ENCODE peak calls at places on chromosomes 12 and 14, in eight cellular contexts. One of them, this sample, is unnamed.

GRCh38 chr12:6605425-6606330 is 1.5 kb downstream of the CHD4 start:
- DNase-seq in heart right ventricle: peak
- DNase-seq in astrocyte of the spinal cord: peak
- DNase-seq in lower lobe of right lung: no peak
- DNase-seq in foreskin fibroblast: peak
- DNase-seq in kidney epithelial cell: no peak
- DNase-seq in left ventricle myocardium inferior: peak
- DNase-seq in adrenal gland: peak
- DNase-seq in this sample: peak

GRCh38 chr12:116381744-116382455 is 104.4 kb upstream of the MED13L start:
- DNase-seq in astrocyte of the spinal cord: peak
- DNase-seq in left ventricle myocardium inferior: no peak
- DNase-seq in foreskin fibroblast: peak
- DNase-seq in heart right ventricle: no peak
- DNase-seq in kidney epithelial cell: peak
- DNase-seq in adrenal gland: no peak
- DNase-seq in lower lobe of right lung: no peak
- DNase-seq in this sample: peak

GRCh38 chr14:100741956-100742355 is 15.3 kb downstream of the DLK1 start:
- DNase-seq in heart right ventricle: no peak
- DNase-seq in kidney epithelial cell: no peak
- DNase-seq in left ventricle myocardium inferior: no peak
- DNase-seq in foreskin fibroblast: no peak
- DNase-seq in astrocyte of the spinal cord: peak
- DNase-seq in lower lobe of right lung: no peak
- DNase-seq in adrenal gland: no peak
- DNase-seq in this sample: no peak

GRCh38 chr12:11307143-11307542 is 3.1 kb downstream of the PRB4 start:
- DNase-seq in adrenal gland: no peak
- DNase-seq in astrocyte of the spinal cord: peak
- DNase-seq in foreskin fibroblast: peak
- DNase-seq in heart right ventricle: no peak
- DNase-seq in left ventricle myocardium inferior: no peak
- DNase-seq in lower lobe of right lung: no peak
- DNase-seq in kidney epithelial cell: no peak
- DNase-seq in this sample: no peak

GRCh38 chr12:106296179-106296877 is 6.2 kb upstream of the TCP11L2 start:
- DNase-seq in kidney epithelial cell: no peak
- DNase-seq in lower lobe of right lung: no peak
- DNase-seq in foreskin fibroblast: peak
- DNase-seq in heart right ventricle: no peak
- DNase-seq in left ventricle myocardium inferior: no peak
- DNase-seq in astrocyte of the spinal cord: peak
- DNase-seq in adrenal gland: peak
- DNase-seq in this sample: peak

GRCh38 chr14:93234798-93235197 is 27.7 kb downstream of the UBR7 start:
- DNase-seq in adrenal gland: peak
- DNase-seq in astrocyte of the spinal cord: peak
- DNase-seq in heart right ventricle: no peak
- DNase-seq in foreskin fibroblast: peak
- DNase-seq in left ventricle myocardium inferior: no peak
- DNase-seq in kidney epithelial cell: peak
- DNase-seq in lower lobe of right lung: no peak
- DNase-seq in this sample: peak

GRCh38 chr12:121893901-121894540 is 5.4 kb downstream of the PSMD9 start:
- DNase-seq in left ventricle myocardium inferior: no peak
- DNase-seq in kidney epithelial cell: no peak
- DNase-seq in astrocyte of the spinal cord: peak
- DNase-seq in foreskin fibroblast: peak
- DNase-seq in heart right ventricle: no peak
- DNase-seq in adrenal gland: peak
- DNase-seq in lower lobe of right lung: no peak
- DNase-seq in this sample: peak

GRCh38 chr12:32331133-32331532 is 68.2 kb upstream of the FGD4 start:
- DNase-seq in foreskin fibroblast: peak
- DNase-seq in left ventricle myocardium inferior: no peak
- DNase-seq in heart right ventricle: no peak
- DNase-seq in kidney epithelial cell: no peak
- DNase-seq in lower lobe of right lung: no peak
- DNase-seq in astrocyte of the spinal cord: no peak
- DNase-seq in adrenal gland: no peak
- DNase-seq in this sample: peak

GRCh38 chr14:65937079-65937803 is 524.7 kb downstream of the FUT8 start:
- DNase-seq in foreskin fibroblast: no peak
- DNase-seq in heart right ventricle: no peak
- DNase-seq in lower lobe of right lung: no peak
- DNase-seq in kidney epithelial cell: no peak
- DNase-seq in adrenal gland: no peak
- DNase-seq in astrocyte of the spinal cord: no peak
- DNase-seq in left ventricle myocardium inferior: no peak
- DNase-seq in this sample: no peak

GRCh38 chr12:666766-667308 is 3.6 kb upstream of the NINJ2 start:
- DNase-seq in kidney epithelial cell: no peak
- DNase-seq in heart right ventricle: no peak
- DNase-seq in foreskin fibroblast: peak
- DNase-seq in adrenal gland: no peak
- DNase-seq in astrocyte of the spinal cord: peak
- DNase-seq in lower lobe of right lung: no peak
- DNase-seq in left ventricle myocardium inferior: no peak
- DNase-seq in this sample: no peak

GRCh38 chr14:61653507-61653906 is 41.8 kb upstream of the HIF1A start:
- DNase-seq in adrenal gland: peak
- DNase-seq in kidney epithelial cell: no peak
- DNase-seq in lower lobe of right lung: no peak
- DNase-seq in heart right ventricle: peak
- DNase-seq in left ventricle myocardium inferior: no peak
- DNase-seq in astrocyte of the spinal cord: peak
- DNase-seq in foreskin fibroblast: peak
- DNase-seq in this sample: peak

GRCh38 chr12:40618621-40619020 is 73.6 kb upstream of the CNTN1 start:
- DNase-seq in astrocyte of the spinal cord: no peak
- DNase-seq in left ventricle myocardium inferior: no peak
- DNase-seq in foreskin fibroblast: peak
- DNase-seq in lower lobe of right lung: no peak
- DNase-seq in kidney epithelial cell: no peak
- DNase-seq in heart right ventricle: no peak
- DNase-seq in adrenal gland: no peak
- DNase-seq in this sample: no peak

GRCh38 chr12:74914378-74914777 is 295.3 kb downstream of the KCNC2 start:
- DNase-seq in lower lobe of right lung: no peak
- DNase-seq in heart right ventricle: no peak
- DNase-seq in kidney epithelial cell: no peak
- DNase-seq in astrocyte of the spinal cord: no peak
- DNase-seq in left ventricle myocardium inferior: no peak
- DNase-seq in foreskin fibroblast: no peak
- DNase-seq in adrenal gland: no peak
- DNase-seq in this sample: no peak

GRCh38 chr14:74400919-74401503 is 25.0 kb downstream of the SYNDIG1L start:
- DNase-seq in left ventricle myocardium inferior: no peak
- DNase-seq in foreskin fibroblast: no peak
- DNase-seq in lower lobe of right lung: no peak
- DNase-seq in kidney epithelial cell: no peak
- DNase-seq in astrocyte of the spinal cord: no peak
- DNase-seq in adrenal gland: no peak
- DNase-seq in heart right ventricle: no peak
- DNase-seq in this sample: no peak

GRCh38 chr14:87869619-87870583 is 123.1 kb downstream of the GALC start:
- DNase-seq in lower lobe of right lung: no peak
- DNase-seq in astrocyte of the spinal cord: peak
- DNase-seq in heart right ventricle: no peak
- DNase-seq in left ventricle myocardium inferior: no peak
- DNase-seq in kidney epithelial cell: peak
- DNase-seq in adrenal gland: no peak
- DNase-seq in foreskin fibroblast: peak
- DNase-seq in this sample: peak

GRCh38 chr12:50786498-50787231 is 22.8 kb downstream of the ATF1 start:
- DNase-seq in foreskin fibroblast: peak
- DNase-seq in kidney epithelial cell: peak
- DNase-seq in lower lobe of right lung: no peak
- DNase-seq in astrocyte of the spinal cord: peak
- DNase-seq in adrenal gland: no peak
- DNase-seq in left ventricle myocardium inferior: no peak
- DNase-seq in heart right ventricle: no peak
- DNase-seq in this sample: peak

DNA sequence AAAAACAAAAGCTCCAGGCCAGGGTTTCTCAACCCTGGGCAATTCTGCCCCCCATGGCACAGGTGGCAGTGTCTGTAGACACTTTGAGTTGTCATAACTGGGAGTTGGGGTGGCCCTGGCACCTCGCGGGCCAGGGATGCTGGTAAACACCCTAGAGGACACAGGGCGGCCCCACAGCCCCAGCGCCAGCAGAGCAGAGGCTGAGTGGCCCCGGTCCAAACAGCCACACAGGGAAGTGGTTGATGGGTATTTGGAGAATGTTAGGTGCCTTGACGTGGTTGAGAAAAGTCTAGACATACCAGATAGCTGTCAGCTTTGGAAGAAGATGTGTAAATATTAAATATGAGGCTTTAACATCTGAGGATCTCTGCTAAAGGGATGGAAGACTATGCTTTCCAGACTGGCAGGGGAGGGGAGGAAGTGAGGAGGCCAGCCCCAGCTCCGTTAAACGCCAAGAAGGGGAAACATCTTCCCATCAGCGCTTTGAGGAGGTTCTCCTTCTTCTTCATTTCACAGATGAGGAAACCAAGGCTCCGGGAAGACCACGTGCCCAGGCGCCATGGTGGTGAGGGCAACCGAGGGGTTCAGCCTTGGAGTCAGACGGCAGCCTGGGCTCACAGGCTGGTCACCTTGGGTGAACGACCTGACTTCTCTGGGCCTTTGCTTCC is 103.7 kb downstream of the SCARB1 start:
- DNase-seq in heart right ventricle: no peak
- DNase-seq in foreskin fibroblast: no peak
- DNase-seq in adrenal gland: no peak
- DNase-seq in lower lobe of right lung: peak
- DNase-seq in left ventricle myocardium inferior: peak
- DNase-seq in kidney epithelial cell: no peak
- DNase-seq in astrocyte of the spinal cord: no peak
- DNase-seq in this sample: no peak
- TF ChIP-seq CTCF in heart right ventricle: no peak
- TF ChIP-seq CTCF in foreskin fibroblast: no peak
- TF ChIP-seq CTCF in adrenal gland: no peak
- TF ChIP-seq CTCF in lower lobe of right lung: no peak
- TF ChIP-seq CTCF in left ventricle myocardium inferior: no peak
- TF ChIP-seq CTCF in kidney epithelial cell: no peak
- TF ChIP-seq CTCF in astrocyte of the spinal cord: no peak
- TF ChIP-seq CTCF in this sample: no peak

DNA sequence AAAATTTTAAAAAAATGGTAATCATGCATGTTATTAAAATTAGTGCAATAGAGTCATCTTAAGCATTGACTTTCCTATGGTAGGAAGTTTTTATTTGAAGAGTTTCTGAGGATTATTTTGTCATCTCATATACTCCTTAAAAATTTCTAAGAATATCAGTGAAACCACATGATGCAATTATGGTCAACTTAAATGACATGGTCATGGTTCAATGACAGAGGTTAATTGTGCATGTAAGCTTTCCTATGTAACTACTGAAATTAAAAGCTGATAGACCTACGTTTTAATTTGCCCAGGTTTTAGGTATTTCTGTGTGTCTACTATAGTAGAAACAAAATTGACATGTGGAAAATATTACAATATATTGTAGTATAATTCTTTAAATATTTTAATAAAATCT is 21.0 kb upstream of the LMO3 start:
- DNase-seq in lower lobe of right lung: no peak
- DNase-seq in kidney epithelial cell: no peak
- DNase-seq in heart right ventricle: no peak
- DNase-seq in foreskin fibroblast: no peak
- DNase-seq in adrenal gland: no peak
- DNase-seq in left ventricle myocardium inferior: no peak
- DNase-seq in astrocyte of the spinal cord: no peak
- DNase-seq in this sample: no peak
- H3K4me3 ChIP-seq in lower lobe of right lung: no peak
- H3K4me3 ChIP-seq in kidney epithelial cell: no peak
- H3K4me3 ChIP-seq in heart right ventricle: no peak
- H3K4me3 ChIP-seq in foreskin fibroblast: no peak
- H3K4me3 ChIP-seq in adrenal gland: no peak
- H3K4me3 ChIP-seq in left ventricle myocardium inferior: no peak
- H3K4me3 ChIP-seq in astrocyte of the spinal cord: no peak
- H3K4me3 ChIP-seq in this sample: no peak

GRCh38 chr12:95943231-95943842 is at the start of gene AMDHD1:
- DNase-seq in lower lobe of right lung: peak
- DNase-seq in left ventricle myocardium inferior: peak
- DNase-seq in kidney epithelial cell: no peak
- DNase-seq in heart right ventricle: peak
- DNase-seq in adrenal gland: peak
- DNase-seq in foreskin fibroblast: peak
- DNase-seq in astrocyte of the spinal cord: peak
- DNase-seq in this sample: peak
- TF ChIP-seq CTCF in lower lobe of right lung: peak
- TF ChIP-seq CTCF in left ventricle myocardium inferior: peak
- TF ChIP-seq CTCF in kidney epithelial cell: no peak
- TF ChIP-seq CTCF in heart right ventricle: peak
- TF ChIP-seq CTCF in adrenal gland: peak
- TF ChIP-seq CTCF in foreskin fibroblast: peak
- TF ChIP-seq CTCF in astrocyte of the spinal cord: no peak
- TF ChIP-seq CTCF in this sample: peak

GRCh38 chr14:37597538-37598084 is 2.2 kb downstream of the TTC6 start:
- DNase-seq in adrenal gland: no peak
- DNase-seq in left ventricle myocardium inferior: no peak
- DNase-seq in kidney epithelial cell: no peak
- DNase-seq in lower lobe of right lung: no peak
- DNase-seq in astrocyte of the spinal cord: no peak
- DNase-seq in foreskin fibroblast: peak
- DNase-seq in heart right ventricle: no peak
- DNase-seq in this sample: no peak
- H3K4me3 ChIP-seq in adrenal gland: no peak
- H3K4me3 ChIP-seq in left ventricle myocardium inferior: peak
- H3K4me3 ChIP-seq in kidney epithelial cell: no peak
- H3K4me3 ChIP-seq in lower lobe of right lung: peak
- H3K4me3 ChIP-seq in astrocyte of the spinal cord: no peak
- H3K4me3 ChIP-seq in foreskin fibroblast: no peak
- H3K4me3 ChIP-seq in heart right ventricle: no peak
- H3K4me3 ChIP-seq in this sample: no peak

GRCh38 chr12:42749239-42749638 is 159.7 kb upstream of the PRICKLE1 start:
- DNase-seq in lower lobe of right lung: no peak
- DNase-seq in astrocyte of the spinal cord: no peak
- DNase-seq in heart right ventricle: no peak
- DNase-seq in foreskin fibroblast: no peak
- DNase-seq in left ventricle myocardium inferior: no peak
- DNase-seq in adrenal gland: no peak
- DNase-seq in kidney epithelial cell: no peak
- DNase-seq in this sample: no peak

GRCh38 chr12:42744539-42745156 is 155.1 kb upstream of the PRICKLE1 start:
- DNase-seq in foreskin fibroblast: peak
- DNase-seq in kidney epithelial cell: no peak
- DNase-seq in left ventricle myocardium inferior: no peak
- DNase-seq in astrocyte of the spinal cord: no peak
- DNase-seq in lower lobe of right lung: no peak
- DNase-seq in adrenal gland: no peak
- DNase-seq in heart right ventricle: no peak
- DNase-seq in this sample: peak

DNA sequence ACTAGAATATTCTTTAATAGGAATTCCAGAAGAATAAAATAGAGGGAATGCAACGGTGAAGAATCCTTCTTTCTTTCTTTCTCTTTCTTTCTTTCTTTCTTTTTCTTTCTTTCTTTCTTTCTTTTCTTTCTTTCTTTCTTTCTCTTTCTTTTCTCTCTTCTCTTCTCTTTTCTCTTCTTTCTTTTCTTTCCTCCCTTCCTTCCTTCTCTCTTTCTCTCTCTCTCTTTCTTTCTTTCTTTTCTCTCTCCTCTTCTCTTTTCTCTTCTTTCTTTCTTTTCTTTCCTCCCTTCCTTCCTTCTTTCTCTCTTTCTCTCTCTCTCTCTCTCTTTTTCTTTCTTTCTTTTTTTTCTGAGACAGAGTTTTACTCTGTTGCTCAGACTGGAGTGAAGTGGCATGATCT is 160.8 kb upstream of the PRICKLE1 start:
- DNase-seq in adrenal gland: no peak
- DNase-seq in astrocyte of the spinal cord: no peak
- DNase-seq in kidney epithelial cell: no peak
- DNase-seq in lower lobe of right lung: no peak
- DNase-seq in heart right ventricle: no peak
- DNase-seq in foreskin fibroblast: no peak
- DNase-seq in left ventricle myocardium inferior: no peak
- DNase-seq in this sample: no peak
- TF ChIP-seq CTCF in adrenal gland: no peak
- TF ChIP-seq CTCF in astrocyte of the spinal cord: no peak
- TF ChIP-seq CTCF in kidney epithelial cell: no peak
- TF ChIP-seq CTCF in lower lobe of right lung: no peak
- TF ChIP-seq CTCF in heart right ventricle: no peak
- TF ChIP-seq CTCF in foreskin fibroblast: no peak
- TF ChIP-seq CTCF in left ventricle myocardium inferior: no peak
- TF ChIP-seq CTCF in this sample: no peak

This sample was measured in fibroblast of pulmonary artery.